ENCODE peak calls at places on chromosomes 13 and 19, in eight cellular contexts. Q, G, Y, W, Z, J, X and I are unnamed samples.
A peak's percentile ranks its signal among the peaks of the same experiment; 100 is the strongest.

GRCh38 chr13:51542358-51542972 is 41.8 kb upstream of the WDFY2 start:
- DNase-seq in W (no peak), X (no peak), G (no peak), Q (no peak), J (no peak), Y (peak; percentile 33), Z (no peak), I (no peak)

GRCh38 chr13:65472336-65472735 is 1757.8 kb downstream of the PCDH9 start:
- DNase-seq in Z (no peak), X (no peak), W (no peak), Q (no peak), J (peak; percentile 66), G (no peak), Y (no peak), I (no peak)

GRCh38 chr13:65744761-65745160 is 1485.4 kb downstream of the PCDH9 start:
- DNase-seq in J (peak; percentile 27), X (no peak), W (no peak), Y (no peak), Z (no peak), G (no peak), Q (no peak), I (no peak)

GRCh38 chr13:80469841-80470378 is 129.0 kb upstream of the SPRY2 start:
- DNase-seq in Y (peak; percentile 65), Z (no peak), G (no peak), J (no peak), Q (peak; percentile 21), W (peak; percentile 62), X (no peak), I (no peak)

GRCh38 chr19:57934820-57935665 is at the start of gene ZNF418:
- DNase-seq in Q (peak; percentile 65), J (peak; percentile 35), Y (peak; percentile 89), G (peak; percentile 65), W (no peak), X (no peak), Z (peak; percentile 77), I (peak; percentile 76)

GRCh38 chr19:17021328-17021727 is 5.3 kb downstream of the CPAMD8 start:
- DNase-seq in W (no peak), Q (no peak), J (no peak), Z (no peak), G (no peak), X (no peak), Y (no peak), I (no peak)

GRCh38 chr19:4403005-4403761 is 743 bp downstream of the CHAF1A start:
- DNase-seq in X (no peak), W (no peak), G (no peak), Q (no peak), Y (peak; percentile 11), J (no peak), Z (peak; percentile 56), I (no peak)

GRCh38 chr13:61414686-61415664 is 674 bp downstream of the PCDH20 start:
- DNase-seq in Q (no peak), X (no peak), J (no peak), Z (peak; percentile 82), Y (peak; percentile 7), W (no peak), G (peak; percentile 71), I (peak; percentile 62)

GRCh38 chr19:763869-764268 is 13.0 kb downstream of the MISP start:
- DNase-seq in W (no peak), Y (no peak), G (no peak), Z (no peak), J (no peak), Q (no peak), X (no peak), I (no peak)

GRCh38 chr13:41811588-41812021 is 149.3 kb downstream of the VWA8 start:
- DNase-seq in Y (no peak), Z (no peak), G (no peak), W (no peak), Q (no peak), X (no peak), J (no peak), I (no peak)

GRCh38 chr13:52164989-52165388 is 5.6 kb upstream of the NEK3 start:
- DNase-seq in W (no peak), Q (no peak), J (no peak), X (no peak), Z (no peak), Y (no peak), G (no peak), I (no peak)